ENCODE peak calls at places on chromosomes 1 and 21, in four cellular contexts. One of them, this sample, is unnamed.

GRCh38 chr1:165235777-165236285 is 120.7 kb downstream of the LMX1A start:
- DNase-seq in Ammon's horn: peak; percentile 59
- DNase-seq in cardiac muscle cell: peak; percentile 9
- DNase-seq in erythroblast: no peak
- DNase-seq in this sample: no peak

GRCh38 chr1:56434659-56435202 is 144.6 kb downstream of the PLPP3 start:
- DNase-seq in erythroblast: no peak
- DNase-seq in cardiac muscle cell: no peak
- DNase-seq in Ammon's horn: no peak
- DNase-seq in this sample: no peak

GRCh38 chr1:210340311-210340710 is 11.6 kb downstream of the HHAT start:
- DNase-seq in cardiac muscle cell: no peak
- DNase-seq in Ammon's horn: no peak
- DNase-seq in erythroblast: no peak
- DNase-seq in this sample: no peak

GRCh38 chr1:1203561-1204424 is 2.6 kb downstream of the TNFRSF18 start:
- DNase-seq in erythroblast: no peak
- DNase-seq in Ammon's horn: no peak
- DNase-seq in cardiac muscle cell: no peak
- DNase-seq in this sample: no peak

GRCh38 chr1:89261926-89262540 is 10.6 kb downstream of the GBP5 start:
- DNase-seq in Ammon's horn: peak; percentile 37
- DNase-seq in cardiac muscle cell: no peak
- DNase-seq in erythroblast: no peak
- DNase-seq in this sample: no peak

GRCh38 chr21:43269461-43269860 is 100.7 kb downstream of the CRYAA start:
- DNase-seq in cardiac muscle cell: no peak
- DNase-seq in Ammon's horn: no peak
- DNase-seq in erythroblast: no peak
- DNase-seq in this sample: no peak

GRCh38 chr1:81558291-81559076 is 242.2 kb upstream of the ADGRL2 start:
- DNase-seq in erythroblast: no peak
- DNase-seq in cardiac muscle cell: no peak
- DNase-seq in Ammon's horn: no peak
- DNase-seq in this sample: no peak

GRCh38 chr1:108107658-108108057 is 92.5 kb downstream of the SLC25A24 start:
- DNase-seq in cardiac muscle cell: no peak
- DNase-seq in erythroblast: no peak
- DNase-seq in Ammon's horn: no peak
- DNase-seq in this sample: no peak

GRCh38 chr1:213244664-213245091 is 193.6 kb downstream of the RPS6KC1 start:
- DNase-seq in erythroblast: peak; percentile 71
- DNase-seq in Ammon's horn: peak; percentile 78
- DNase-seq in cardiac muscle cell: peak; percentile 67
- DNase-seq in this sample: peak; percentile 54

GRCh38 chr1:171486048-171486519 is 754 bp downstream of the PRRC2C start:
- DNase-seq in cardiac muscle cell: peak; percentile 65
- DNase-seq in erythroblast: peak; percentile 74
- DNase-seq in Ammon's horn: peak; percentile 56
- DNase-seq in this sample: no peak

GRCh38 chr1:235843458-235843857 is 23.2 kb downstream of the LYST start:
- DNase-seq in cardiac muscle cell: peak; percentile 18
- DNase-seq in erythroblast: peak; percentile 29
- DNase-seq in Ammon's horn: peak; percentile 50
- DNase-seq in this sample: peak; percentile 20

GRCh38 chr1:237709355-237709754 is 181.4 kb downstream of the ZP4 start:
- DNase-seq in cardiac muscle cell: no peak
- DNase-seq in erythroblast: no peak
- DNase-seq in Ammon's horn: no peak
- DNase-seq in this sample: no peak

GRCh38 chr1:65955503-65955902 is 162.8 kb downstream of the PDE4B start:
- DNase-seq in erythroblast: no peak
- DNase-seq in Ammon's horn: no peak
- DNase-seq in cardiac muscle cell: no peak
- DNase-seq in this sample: no peak

GRCh38 chr1:193284219-193284618 is 97.8 kb upstream of the B3GALT2 start:
- DNase-seq in erythroblast: no peak
- DNase-seq in cardiac muscle cell: no peak
- DNase-seq in Ammon's horn: no peak
- DNase-seq in this sample: no peak

GRCh38 chr1:21913258-21913657 is 23.9 kb downstream of the HSPG2 start:
- DNase-seq in Ammon's horn: no peak
- DNase-seq in erythroblast: no peak
- DNase-seq in cardiac muscle cell: no peak
- DNase-seq in this sample: no peak

GRCh38 chr1:94281361-94282142 is 44.2 kb upstream of the ARHGAP29 start:
- DNase-seq in cardiac muscle cell: peak; percentile 53
- DNase-seq in Ammon's horn: no peak
- DNase-seq in erythroblast: no peak
- DNase-seq in this sample: no peak

GRCh38 chr1:111212634-111213335 is 12.3 kb upstream of the DENND2D start:
- DNase-seq in cardiac muscle cell: no peak
- DNase-seq in erythroblast: peak; percentile 26
- DNase-seq in Ammon's horn: no peak
- DNase-seq in this sample: no peak

GRCh38 chr1:51570063-51570720 is 46.7 kb upstream of the OSBPL9 start:
- DNase-seq in Ammon's horn: no peak
- DNase-seq in erythroblast: no peak
- DNase-seq in cardiac muscle cell: no peak
- DNase-seq in this sample: no peak

GRCh38 chr1:155175281-155175926 is 1.8 kb downstream of the TRIM46 start:
- DNase-seq in cardiac muscle cell: no peak
- DNase-seq in Ammon's horn: peak; percentile 12
- DNase-seq in erythroblast: no peak
- DNase-seq in this sample: no peak

GRCh38 chr1:16617101-16617727 is 3.9 kb upstream of the NBPF1 start:
- DNase-seq in Ammon's horn: no peak
- DNase-seq in cardiac muscle cell: no peak
- DNase-seq in erythroblast: no peak
- DNase-seq in this sample: no peak

GRCh38 chr1:28668191-28668955 is at the start of gene GMEB1:
- DNase-seq in erythroblast: peak; percentile 95
- DNase-seq in Ammon's horn: peak; percentile 89
- DNase-seq in cardiac muscle cell: peak; percentile 94
- DNase-seq in this sample: peak; percentile 93

GRCh38 chr1:24966724-24967346 is 36.8 kb upstream of the RUNX3 start:
- DNase-seq in erythroblast: peak; percentile 52
- DNase-seq in cardiac muscle cell: no peak
- DNase-seq in Ammon's horn: no peak
- DNase-seq in this sample: no peak

GRCh38 chr21:43703068-43703880 is 15.7 kb upstream of the PDXK start:
- DNase-seq in cardiac muscle cell: peak; percentile 64
- DNase-seq in erythroblast: no peak
- DNase-seq in Ammon's horn: no peak
- DNase-seq in this sample: no peak

GRCh38 chr1:228082975-228083870 is 715 bp downstream of the ARF1 start:
- DNase-seq in erythroblast: peak; percentile 78
- DNase-seq in Ammon's horn: no peak
- DNase-seq in cardiac muscle cell: peak; percentile 50
- DNase-seq in this sample: no peak

GRCh38 chr1:63148825-63149645 is 173.3 kb upstream of the FOXD3 start:
- DNase-seq in cardiac muscle cell: peak; percentile 54
- DNase-seq in Ammon's horn: peak; percentile 77
- DNase-seq in erythroblast: peak; percentile 33
- DNase-seq in this sample: no peak

GRCh38 chr1:966135-966602 is at the start of gene PLEKHN1:
- DNase-seq in Ammon's horn: no peak
- DNase-seq in erythroblast: no peak
- DNase-seq in cardiac muscle cell: no peak
- DNase-seq in this sample: no peak

GRCh38 chr21:44800103-44800502 is 1.5 kb downstream of the UBE2G2 start:
- DNase-seq in cardiac muscle cell: peak; percentile 69
- DNase-seq in Ammon's horn: peak; percentile 39
- DNase-seq in erythroblast: peak; percentile 44
- DNase-seq in this sample: no peak

GRCh38 chr1:244989813-244990212 is 125.5 kb upstream of the HNRNPU start:
- DNase-seq in cardiac muscle cell: no peak
- DNase-seq in Ammon's horn: no peak
- DNase-seq in erythroblast: no peak
- DNase-seq in this sample: no peak

GRCh38 chr21:15804247-15804985 is 74.6 kb downstream of the USP25 start:
- DNase-seq in erythroblast: no peak
- DNase-seq in Ammon's horn: peak; percentile 88
- DNase-seq in cardiac muscle cell: no peak
- DNase-seq in this sample: no peak